ENCODE peak calls at places on chromosomes 16 and 17, in six cellular contexts. W is IMR-90, B is H9, I is neuronal stem cell, S is H1, U is trophoblast cell. K is an unnamed sample.
A peak's percentile ranks its signal among the peaks of the same experiment; 100 is the strongest.

GRCh38 chr17:60091908-60092331 is 13.2 kb upstream of the HEATR6 start:
- DNase-seq in W (peak; percentile 86), B (no peak), I (no peak), S (no peak), U (no peak), K (peak; percentile 75)

GRCh38 chr16:72847187-72848044 is 200.5 kb downstream of the ZFHX3 start:
- DNase-seq in W (peak; percentile 36), B (peak; percentile 74), I (no peak), S (no peak), U (peak; percentile 25), K (peak; percentile 45)

GRCh38 chr16:14510939-14511797 is 118.9 kb downstream of the PARN start:
- DNase-seq in W (peak; percentile 74), B (no peak), I (no peak), S (no peak), U (peak; percentile 48), K (peak; percentile 59)

GRCh38 chr17:65485388-65486299 is 75.8 kb downstream of the AXIN2 start:
- DNase-seq in W (no peak), B (no peak), I (no peak), S (no peak), U (no peak), K (no peak)

GRCh38 chr16:48156790-48157209 is 1.0 kb upstream of the ABCC12 start:
- DNase-seq in W (peak; percentile 85), B (peak; percentile 85), I (peak; percentile 73), S (peak; percentile 46), U (peak; percentile 83), K (peak; percentile 72)

GRCh38 chr16:27370318-27370717 is 31.7 kb upstream of the IL21R start:
- DNase-seq in W (no peak), B (no peak), I (no peak), S (no peak), U (no peak), K (no peak)

GRCh38 chr17:41777579-41778188 is 8.8 kb downstream of the JUP start:
- DNase-seq in W (peak; percentile 96), B (no peak), I (no peak), S (no peak), U (no peak), K (peak; percentile 92)

GRCh38 chr17:40500190-40500589 is 1.2 kb downstream of the TNS4 start:
- DNase-seq in W (no peak), B (no peak), I (no peak), S (no peak), U (no peak), K (no peak)

GRCh38 chr17:32490101-32490482 is 3.3 kb downstream of the CDK5R1 start:
- DNase-seq in W (no peak), B (peak; percentile 58), I (no peak), S (no peak), U (no peak), K (no peak)

GRCh38 chr17:63480826-63481487 is 4.1 kb downstream of the ACE start:
- DNase-seq in W (no peak), B (no peak), I (no peak), S (no peak), U (no peak), K (no peak)

GRCh38 chr16:35185366-35186044 is 1726.1 kb downstream of the TP53TG3F start:
- DNase-seq in W (no peak), B (no peak), I (no peak), S (no peak), U (no peak), K (no peak)

GRCh38 chr16:23207485-23207884 is 24.9 kb downstream of the SCNN1G start:
- DNase-seq in W (no peak), B (no peak), I (no peak), S (no peak), U (no peak), K (no peak)

GRCh38 chr17:50950002-50950877 is 84.1 kb upstream of the TOB1 start:
- DNase-seq in W (peak; percentile 84), B (peak; percentile 92), I (no peak), S (no peak), U (peak; percentile 49), K (peak; percentile 94)

GRCh38 chr17:31175237-31175636 is 80.5 kb downstream of the NF1 start:
- DNase-seq in W (no peak), B (no peak), I (no peak), S (no peak), U (no peak), K (no peak)

GRCh38 chr16:78560997-78561396 is 461.5 kb downstream of the WWOX start:
- DNase-seq in W (no peak), B (no peak), I (no peak), S (no peak), U (no peak), K (no peak)

GRCh38 chr16:21158208-21159110 is at the start of gene LDAF1:
- DNase-seq in W (peak; percentile 63), B (peak; percentile 86), I (peak; percentile 67), S (no peak), U (peak; percentile 73), K (peak; percentile 82)

GRCh38 chr16:23509763-23510153 is 536 bp downstream of the GGA2 start:
- DNase-seq in W (peak; percentile 39), B (no peak), I (peak; percentile 44), S (no peak), U (peak; percentile 30), K (peak; percentile 68)

GRCh38 chr17:40362696-40363479 is 1.6 kb downstream of the GJD3 start:
- DNase-seq in W (peak; percentile 70), B (peak; percentile 95), I (peak; percentile 76), S (no peak), U (peak; percentile 86), K (peak; percentile 77)

GRCh38 chr17:1111599-1112443 is 68.0 kb downstream of the ABR start:
- DNase-seq in W (no peak), B (no peak), I (no peak), S (no peak), U (no peak), K (no peak)

GRCh38 chr17:73757324-73757942 is 113.2 kb upstream of the SDK2 start:
- DNase-seq in W (no peak), B (no peak), I (no peak), S (no peak), U (no peak), K (no peak)

GRCh38 chr17:13776027-13776551 is 174.4 kb upstream of the HS3ST3A1 start:
- DNase-seq in W (no peak), B (no peak), I (no peak), S (no peak), U (no peak), K (peak; percentile 78)

GRCh38 chr16:84785843-84786538 is 33.8 kb upstream of the CRISPLD2 start:
- DNase-seq in W (peak; percentile 70), B (no peak), I (no peak), S (no peak), U (no peak), K (peak; percentile 31)

GRCh38 chr17:1232786-1233185 is 37.5 kb upstream of the BHLHA9 start:
- DNase-seq in W (peak; percentile 82), B (no peak), I (no peak), S (no peak), U (peak; percentile 33), K (peak; percentile 52)

GRCh38 chr17:38416840-38417209 is 11.4 kb upstream of the ARHGAP23 start:
- DNase-seq in W (no peak), B (no peak), I (no peak), S (no peak), U (no peak), K (no peak)

GRCh38 chr17:78661092-78661770 is 84.0 kb upstream of the DNAH17 start:
- DNase-seq in W (no peak), B (no peak), I (no peak), S (no peak), U (peak; percentile 75), K (no peak)

GRCh38 chr17:68172461-68172954 is 75.3 kb upstream of the AMZ2 start:
- DNase-seq in W (peak; percentile 49), B (peak; percentile 82), I (peak; percentile 65), S (no peak), U (peak; percentile 81), K (peak; percentile 62)

GRCh38 chr16:82915139-82915824 is 288.5 kb downstream of the CDH13 start:
- DNase-seq in W (no peak), B (no peak), I (no peak), S (no peak), U (no peak), K (no peak)
- H3K14ac ChIP-seq in W (no peak overlapping the region), B (no peak overlapping the region), I (no peak overlapping the region), S (no peak overlapping the region), U (no peak overlapping the region), K (no peak overlapping the region)

DNA sequence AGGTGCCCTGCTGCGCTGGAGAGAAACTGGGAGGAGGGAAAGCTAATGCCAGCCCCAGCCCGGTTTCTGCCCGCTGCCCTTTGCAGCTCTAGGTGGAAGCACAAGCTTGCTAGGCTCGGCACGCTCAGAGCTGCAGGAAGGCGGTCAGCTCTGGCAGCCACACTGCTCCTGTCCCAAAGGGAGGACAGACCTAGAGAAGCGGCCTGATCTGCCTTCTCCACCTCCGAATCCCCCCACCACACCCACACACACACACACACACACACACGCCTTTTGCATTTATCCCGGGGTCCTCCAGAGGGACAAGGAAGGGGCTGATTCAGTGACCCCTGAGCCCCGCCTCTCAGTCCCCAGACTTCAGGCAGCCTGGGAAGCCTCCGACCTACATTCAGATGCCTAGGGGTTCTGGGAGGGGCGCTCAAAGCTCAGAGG is 418.1 kb downstream of the SOX9 start:
- DNase-seq in W (no peak), B (peak; percentile 74), I (no peak), S (no peak), U (no peak), K (no peak)
- H3K23ac ChIP-seq in W (no peak overlapping the region), B (no peak overlapping the region), I (no peak overlapping the region), S (no peak overlapping the region), U (no peak overlapping the region), K (no peak overlapping the region)

DNA sequence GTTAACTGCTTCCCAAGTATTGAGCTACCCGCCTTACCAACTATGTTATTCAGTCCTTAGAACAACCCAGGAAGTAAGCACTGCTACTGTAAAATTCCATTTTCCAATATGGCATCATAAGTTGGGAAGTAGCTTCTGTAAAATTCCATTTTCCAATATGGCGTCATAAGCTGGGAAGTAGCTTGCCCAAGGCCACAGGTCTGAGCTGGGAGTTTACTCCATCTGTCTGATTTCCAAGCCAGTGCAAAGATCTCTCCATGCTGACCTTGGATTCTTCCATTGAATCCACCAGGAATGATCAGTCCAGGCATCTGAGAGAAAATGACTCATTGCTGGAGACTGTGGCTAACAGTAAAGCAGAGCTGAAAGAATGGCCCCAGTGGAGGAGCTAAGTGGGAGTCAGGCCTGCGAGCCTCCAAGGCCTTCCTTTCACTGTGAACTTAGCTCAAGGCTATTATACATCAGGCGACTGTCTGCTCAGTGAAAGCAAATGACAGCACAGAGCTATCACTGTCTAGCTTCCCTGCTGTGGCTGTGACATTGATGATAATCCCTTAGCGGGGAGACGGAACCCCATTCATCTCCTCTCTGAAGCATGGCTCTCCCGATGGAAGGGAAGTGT is 430.4 kb downstream of the HAPSTR1 start:
- DNase-seq in W (no peak), B (no peak), I (peak; percentile 17), S (no peak), U (peak; percentile 46), K (no peak)
- H2BK120ac ChIP-seq in W (no peak overlapping the region), B (no peak overlapping the region), I (no peak overlapping the region), S (no peak overlapping the region), U (peak overlapping the region; percentile 1), K (no peak overlapping the region)

DNA sequence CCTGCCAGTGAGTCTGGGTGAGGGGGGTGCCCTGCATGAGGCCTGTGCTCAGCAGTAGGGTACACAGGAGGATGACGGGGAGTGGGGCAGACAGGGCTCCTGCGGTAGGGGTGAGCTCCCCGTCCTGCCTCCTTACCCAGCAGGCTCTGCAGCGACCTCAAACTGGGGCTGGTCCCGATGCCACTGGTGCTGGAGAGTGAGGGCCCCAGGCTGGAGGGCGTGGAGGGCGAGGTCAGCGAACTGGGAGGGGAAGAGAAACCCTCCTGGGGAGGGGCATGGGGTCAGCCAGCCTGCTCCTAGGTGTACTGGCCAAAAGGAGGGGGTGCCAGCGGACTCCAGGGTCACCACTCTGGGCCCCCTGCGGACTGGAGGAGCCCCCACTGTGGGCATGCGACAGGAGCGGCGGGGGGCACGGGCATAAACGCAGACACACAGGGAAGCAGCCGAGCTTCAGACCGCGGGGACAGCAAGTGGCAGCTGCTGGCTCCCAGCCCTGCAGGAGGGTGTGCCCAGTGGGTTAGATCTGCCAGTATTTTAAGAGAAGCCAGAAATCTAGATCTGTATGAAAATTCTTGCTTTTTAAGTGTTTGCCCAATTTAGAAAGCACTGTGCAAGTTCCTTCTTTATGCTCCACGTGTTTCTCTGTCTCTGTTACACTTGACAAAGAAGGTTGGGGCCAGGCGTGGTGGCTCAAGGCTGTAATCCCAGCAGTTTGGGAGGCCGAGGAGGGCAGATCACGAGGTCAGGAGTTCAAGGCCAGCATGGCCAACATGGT is 9.0 kb upstream of the VASN start:
- DNase-seq in W (no peak), B (no peak), I (no peak), S (no peak), U (no peak), K (no peak)
- H3K14ac ChIP-seq in W (no peak overlapping the region), B (no peak overlapping the region), I (peak overlapping the region; percentile 21), S (no peak overlapping the region), U (no peak overlapping the region), K (no peak overlapping the region)